ENCODE peak calls at places on chromosomes 6 and 20, in five cellular contexts. Z, A, P, L and O are unnamed samples.

GRCh38 chr6:148999921-149000589 is 253.2 kb downstream of the UST start:
- DNase-seq in P (no peak), A (no peak), Z (no peak), L (no peak), O (no peak)

GRCh38 chr6:36856277-36856676 is 17.0 kb upstream of the CPNE5 start:
- DNase-seq in P (no peak), L (no peak), A (no peak), Z (no peak), O (no peak)

GRCh38 chr20:36496707-36497669 is 44.3 kb upstream of the MYL9 start:
- DNase-seq in L (no peak), A (no peak), Z (no peak), P (no peak), O (no peak)

GRCh38 chr20:20370087-20370575 is 2.2 kb downstream of the INSM1 start:
- DNase-seq in L (no peak), A (no peak), Z (peak), P (no peak), O (no peak)

GRCh38 chr6:127786109-127786508 is 114.7 kb downstream of the THEMIS start:
- DNase-seq in A (no peak), L (no peak), Z (no peak), P (no peak), O (no peak)

GRCh38 chr20:2984956-2985661 is 58.3 kb upstream of the GNRH2 start:
- DNase-seq in P (no peak), L (no peak), A (no peak), Z (peak), O (no peak)

GRCh38 chr20:4152696-4153235 is 137.4 kb upstream of the RNF24 start:
- DNase-seq in L (no peak), P (no peak), A (no peak), Z (no peak), O (no peak)

GRCh38 chr20:44576297-44576696 is 6.1 kb upstream of the PKIG start:
- DNase-seq in L (no peak), P (peak), A (no peak), Z (no peak), O (no peak)

GRCh38 chr20:59735917-59736316 is 131.6 kb downstream of the PHACTR3 start:
- DNase-seq in P (no peak), L (no peak), Z (no peak), A (no peak), O (no peak)

GRCh38 chr6:9205645-9206044 is 770.3 kb upstream of the SLC35B3 start:
- DNase-seq in Z (no peak), A (no peak), P (no peak), L (no peak), O (no peak)

GRCh38 chr6:68726992-68727391 is 91.9 kb downstream of the ADGRB3 start:
- DNase-seq in L (no peak), P (no peak), Z (no peak), A (no peak), O (no peak)

GRCh38 chr6:108921547-108922331 is 73.5 kb downstream of the ARMC2 start:
- DNase-seq in Z (no peak), A (no peak), L (no peak), P (no peak), O (no peak)

GRCh38 chr20:34300809-34301586 is 2.2 kb downstream of the AHCY start:
- DNase-seq in A (no peak), L (no peak), P (peak), Z (no peak), O (no peak)

GRCh38 chr20:13953227-13953626 is 37.2 kb downstream of the SEL1L2 start:
- DNase-seq in A (peak), Z (peak), L (no peak), P (peak), O (peak)

GRCh38 chr6:50846860-50847171 is 28.1 kb downstream of the TFAP2B start:
- DNase-seq in P (no peak), A (no peak), L (no peak), Z (no peak), O (no peak)

GRCh38 chr6:33199687-33200233 is 705 bp downstream of the RXRB start:
- DNase-seq in A (peak), L (peak), P (peak), Z (peak), O (no peak)

GRCh38 chr20:47275548-47275947 is 81.0 kb downstream of the ZMYND8 start:
- DNase-seq in L (no peak), P (no peak), Z (no peak), A (no peak), O (no peak)

GRCh38 chr6:44456070-44456965 is 68.8 kb downstream of the CDC5L start:
- DNase-seq in P (peak), L (peak), Z (peak), A (peak), O (peak)

GRCh38 chr20:40467014-40467413 is 222.0 kb downstream of the MAFB start:
- DNase-seq in Z (no peak), L (no peak), A (no peak), P (no peak), O (no peak)

GRCh38 chr6:13248053-13248452 is 80.3 kb downstream of the TBC1D7 start:
- DNase-seq in Z (peak), L (no peak), A (peak), P (peak), O (no peak)

GRCh38 chr6:14384175-14384949 is 266.8 kb downstream of the CD83 start:
- DNase-seq in P (no peak), Z (peak), A (peak), L (no peak), O (no peak)